ENCODE peak calls at places on chromosome 14, in nine cellular contexts. P is BE2C, A is breast epithelium, T is WTC11, V is transverse colon, D is left ventricle myocardium inferior, M is cardiac muscle cell, Y is epithelial cell of esophagus, I is Caco-2. K is an unnamed sample.

GRCh38 chr14:70916300-70916699 is 9.0 kb downstream of the PCNX1 start:
- DNase-seq in Y (no peak), A (no peak), P (no peak), D (no peak), T (no peak), M (no peak), I (no peak), V (no peak), K (no peak)

GRCh38 chr14:35858521-35859209 is 32.5 kb downstream of the BRMS1L start:
- DNase-seq in V (no peak), Y (peak), A (no peak), M (no peak), P (no peak), T (no peak), D (no peak), I (no peak), K (no peak)

GRCh38 chr14:70955543-70956480 is 48.6 kb downstream of the PCNX1 start:
- DNase-seq in P (peak), V (no peak), I (no peak), A (no peak), T (no peak), M (peak), Y (peak), D (no peak), K (no peak)

GRCh38 chr14:55125403-55125802 is 3.6 kb upstream of the LGALS3 start:
- DNase-seq in M (no peak), P (no peak), D (no peak), V (peak), T (no peak), Y (no peak), A (no peak), I (no peak), K (no peak)

GRCh38 chr14:74500417-74501134 is 7.0 kb downstream of the ISCA2 start:
- DNase-seq in I (no peak), V (no peak), P (no peak), M (no peak), A (no peak), D (no peak), Y (no peak), T (peak), K (no peak)

GRCh38 chr14:22185191-22185590 is 403.8 kb downstream of the DAD1 start:
- DNase-seq in P (no peak), D (no peak), I (no peak), M (no peak), T (no peak), V (no peak), A (no peak), Y (peak), K (no peak)

GRCh38 chr14:53620325-53620716 is 336.3 kb downstream of the BMP4 start:
- DNase-seq in P (no peak), M (no peak), I (no peak), A (no peak), V (no peak), D (no peak), T (no peak), Y (no peak), K (no peak)

GRCh38 chr14:101102875-101103274 is 199.4 kb upstream of the RTL1 start:
- DNase-seq in M (no peak), P (no peak), T (no peak), I (peak), Y (no peak), D (no peak), V (no peak), A (peak), K (peak)

GRCh38 chr14:74392616-74393570 is 33.1 kb downstream of the SYNDIG1L start:
- DNase-seq in M (no peak), V (no peak), D (no peak), I (no peak), Y (no peak), P (no peak), A (no peak), T (no peak), K (no peak)

GRCh38 chr14:24665440-24665991 is 31.5 kb upstream of the GZMB start:
- DNase-seq in D (no peak), P (no peak), I (no peak), Y (peak), V (no peak), A (no peak), T (no peak), M (no peak), K (no peak)

GRCh38 chr14:96098309-96098998 is 59.3 kb downstream of the C14orf132 start:
- DNase-seq in Y (peak), V (no peak), D (no peak), I (peak), P (peak), T (peak), A (no peak), M (peak), K (no peak)

GRCh38 chr14:51079489-51079888 is 15.4 kb downstream of the TRIM9 start:
- DNase-seq in P (peak), Y (peak), V (peak), M (no peak), T (no peak), D (no peak), A (peak), I (no peak), K (no peak)

GRCh38 chr14:73997944-73998451 is 21.1 kb downstream of the ENTPD5 start:
- DNase-seq in A (no peak), M (no peak), I (no peak), T (no peak), V (peak), D (no peak), Y (no peak), P (no peak), K (no peak)

GRCh38 chr14:69132513-69133181 is 20.3 kb downstream of the DCAF5 start:
- DNase-seq in A (no peak), P (no peak), V (no peak), T (no peak), M (no peak), Y (no peak), D (no peak), I (no peak), K (no peak)

GRCh38 chr14:37246427-37246829 is 48.7 kb downstream of the MIPOL1 start:
- DNase-seq in A (no peak), V (no peak), M (peak), P (no peak), Y (peak), T (no peak), I (no peak), D (no peak), K (no peak)

GRCh38 chr14:106872619-106873446 is 1346.5 kb downstream of the TMEM121 start:
- DNase-seq in A (peak), P (peak), T (no peak), Y (no peak), V (peak), D (peak), M (no peak), I (peak), K (no peak)

GRCh38 chr14:85250369-85250768 is 279.6 kb upstream of the FLRT2 start:
- DNase-seq in D (no peak), M (peak), I (peak), Y (no peak), T (peak), V (no peak), P (no peak), A (no peak), K (no peak)

GRCh38 chr14:75715926-75716780 is 55.1 kb downstream of the TTLL5 start:
- DNase-seq in M (no peak), P (no peak), T (no peak), A (no peak), I (no peak), Y (peak), V (no peak), D (no peak), K (no peak)

GRCh38 chr14:72801841-72802587 is 91.9 kb downstream of the DPF3 start:
- DNase-seq in I (no peak), M (peak), A (no peak), V (no peak), P (no peak), T (no peak), D (no peak), Y (peak), K (no peak)

GRCh38 chr14:103930051-103930604 is 1.9 kb downstream of the TDRD9 start:
- DNase-seq in Y (no peak), P (no peak), D (no peak), M (no peak), I (no peak), T (no peak), A (no peak), V (no peak), K (no peak)

GRCh38 chr14:96245710-96246534 is 10.1 kb upstream of the BDKRB1 start:
- DNase-seq in A (no peak), P (no peak), Y (peak), T (no peak), D (no peak), M (no peak), V (no peak), I (no peak), K (no peak)

GRCh38 chr14:54509546-54510501 is at the start of gene CGRRF1:
- DNase-seq in T (peak), Y (peak), P (peak), V (peak), A (peak), D (peak), I (peak), M (peak), K (peak)

GRCh38 chr14:102462391-102462790 is 47.2 kb downstream of the ANKRD9 start:
- DNase-seq in A (no peak), T (no peak), D (no peak), M (no peak), Y (no peak), P (no peak), I (no peak), V (no peak), K (no peak)

GRCh38 chr14:42224053-42224888 is 617.6 kb downstream of the LRFN5 start:
- DNase-seq in P (peak), V (peak), T (peak), A (no peak), D (peak), Y (peak), M (peak), I (peak), K (no peak)

GRCh38 chr14:74647834-74648361 is 35.9 kb upstream of the LTBP2 start:
- DNase-seq in I (no peak), M (no peak), P (peak), A (peak), V (no peak), D (no peak), T (no peak), Y (peak), K (no peak)

GRCh38 chr14:65281991-65282908 is 130.3 kb upstream of the FUT8 start:
- DNase-seq in Y (no peak), T (peak), V (no peak), I (no peak), A (no peak), M (no peak), D (no peak), P (no peak), K (no peak)

GRCh38 chr14:75531660-75532317 is 9.5 kb downstream of the BATF start:
- DNase-seq in T (no peak), A (no peak), Y (peak), I (no peak), P (no peak), V (no peak), D (no peak), M (no peak), K (no peak)

GRCh38 chr14:103724116-103724515 is 8.5 kb downstream of the ZFYVE21 start:
- DNase-seq in T (no peak), I (no peak), D (peak), Y (no peak), V (peak), M (peak), A (no peak), P (peak), K (no peak)

GRCh38 chr14:52315355-52315718 is 1.2 kb downstream of the PTGER2 start:
- DNase-seq in Y (no peak), A (no peak), M (no peak), P (no peak), T (no peak), D (no peak), V (no peak), I (no peak), K (no peak)

GRCh38 chr14:22412936-22413411 is 176.1 kb downstream of the DAD1 start:
- DNase-seq in T (no peak), P (no peak), A (no peak), Y (no peak), D (no peak), I (no peak), V (no peak), M (no peak), K (no peak)

GRCh38 chr14:30994681-30995620 is 30.5 kb upstream of the AP4S1 start:
- DNase-seq in T (no peak), I (no peak), Y (peak), A (no peak), D (no peak), V (no peak), P (no peak), M (no peak), K (no peak)

GRCh38 chr14:68783408-68784297 is 9.2 kb downstream of the ZFP36L1 start:
- DNase-seq in V (peak), T (no peak), M (no peak), Y (no peak), I (peak), A (peak), P (no peak), D (no peak), K (peak)

GRCh38 chr14:44657688-44658388 is 150.8 kb upstream of the FSCB start:
- DNase-seq in P (no peak), A (no peak), Y (peak), D (no peak), I (no peak), M (peak), V (no peak), T (no peak), K (no peak)

GRCh38 chr14:100523536-100524025 is 63.6 kb downstream of the BEGAIN start:
- DNase-seq in A (no peak), Y (no peak), P (no peak), V (no peak), M (no peak), D (peak), T (peak), I (no peak), K (no peak)

DNA sequence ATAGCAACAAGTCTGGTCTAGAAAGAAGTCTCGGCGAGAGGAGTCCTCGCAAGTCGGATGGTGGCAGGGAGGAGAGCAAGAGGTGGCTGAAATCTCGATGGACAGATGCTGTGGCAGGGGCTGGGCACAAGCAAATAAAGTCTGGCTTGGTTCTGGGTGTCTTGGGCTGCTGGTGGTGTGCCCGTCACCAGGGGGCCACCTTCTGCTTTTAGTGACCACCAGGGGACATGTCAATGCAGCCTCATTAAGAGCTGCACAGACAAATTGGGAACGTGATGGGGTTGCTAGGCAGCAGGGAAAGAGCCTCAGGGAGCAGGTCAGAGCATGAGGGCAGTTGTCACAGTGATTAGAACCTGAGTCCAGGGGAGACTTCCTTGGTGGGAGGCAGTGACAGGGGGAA is 43.9 kb downstream of the LRRC74A start:
- DNase-seq in A (no peak), T (peak), Y (no peak), P (peak), V (no peak), I (peak), D (no peak), M (peak), K (no peak)
- TF ChIP-seq CTCF in A (no peak), T (no peak), Y (no peak), P (peak), V (no peak), I (peak), D (no peak), M (no peak), K (peak)

DNA sequence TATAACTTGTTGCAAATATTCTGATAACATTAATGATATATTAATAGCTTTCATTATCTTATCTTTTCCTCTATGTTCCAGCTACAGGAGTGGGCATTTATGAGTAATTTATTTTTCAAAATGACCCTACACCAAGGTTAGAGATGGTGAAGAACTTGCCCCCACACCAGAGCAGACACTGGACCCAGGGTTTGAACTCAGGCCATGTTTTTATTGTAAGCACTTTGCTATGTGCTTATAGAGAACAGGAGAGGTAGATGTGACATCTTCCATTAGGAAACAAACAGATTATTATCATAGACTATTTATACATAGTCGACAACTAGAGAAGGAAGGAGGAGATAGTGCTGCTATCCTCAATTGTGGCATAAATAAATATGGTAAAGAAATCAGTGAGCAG is 265.2 kb downstream of the EGLN3 start:
- DNase-seq in I (no peak), A (no peak), T (no peak), M (no peak), P (no peak), D (no peak), V (no peak), Y (no peak), K (no peak)
- TF ChIP-seq CTCF in I (no peak), A (no peak), T (no peak), M (no peak), P (no peak), D (no peak), V (no peak), Y (no peak), K (no peak)

GRCh38 chr14:26206640-26207039 is 391.2 kb downstream of the NOVA1 start:
- DNase-seq in V (no peak), P (no peak), T (no peak), Y (no peak), D (no peak), I (no peak), M (no peak), A (no peak), K (no peak)
- TF ChIP-seq CTCF in V (no peak), P (no peak), T (no peak), Y (no peak), D (no peak), I (no peak), M (no peak), A (no peak), K (peak)

DNA sequence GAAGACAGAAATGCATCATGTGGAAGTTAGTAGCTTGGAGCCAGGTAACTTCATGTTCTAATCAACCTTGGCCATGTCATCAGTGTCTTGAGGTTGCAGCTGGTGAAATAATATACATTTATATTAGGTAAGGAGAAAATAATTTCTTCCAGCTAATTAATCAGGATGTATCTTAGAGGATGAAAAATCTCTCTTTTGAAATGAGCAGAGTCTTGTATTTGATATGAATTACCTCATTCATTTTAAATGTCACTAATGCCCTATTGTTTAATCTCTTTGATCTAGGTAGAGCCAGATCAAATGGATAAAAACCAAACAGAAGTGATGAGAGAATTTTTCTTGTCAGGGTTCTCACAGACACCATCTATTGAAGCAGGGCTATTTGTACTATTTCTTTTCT is at the start of gene OR4Q2:
- DNase-seq in V (no peak), Y (no peak), D (no peak), P (no peak), I (no peak), A (no peak), T (no peak), M (no peak), K (no peak)
- TF ChIP-seq CTCF in V (no peak), Y (no peak), D (no peak), P (no peak), I (no peak), A (no peak), T (no peak), M (no peak), K (no peak)

DNA sequence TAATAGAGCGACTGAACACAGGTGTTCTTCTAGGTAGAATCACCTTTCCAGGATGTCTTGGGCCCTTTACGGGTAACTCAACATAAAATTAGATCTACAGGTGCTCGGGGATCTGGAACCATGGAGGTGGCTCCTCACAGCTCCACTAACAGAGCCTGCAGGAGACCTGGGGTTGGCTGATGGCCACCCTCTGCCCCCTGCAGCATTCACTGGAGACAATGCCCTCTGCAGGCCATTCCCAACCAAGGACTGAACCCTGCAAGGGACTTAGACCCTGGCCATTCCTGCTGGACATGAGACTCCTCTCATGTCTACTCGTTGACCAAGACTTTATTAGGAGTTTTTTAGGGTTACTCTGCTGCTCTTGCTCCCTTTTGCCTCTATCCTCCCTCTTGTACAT is 58.5 kb upstream of the PPP4R3A start:
- DNase-seq in D (no peak), V (no peak), Y (no peak), I (no peak), T (no peak), M (no peak), P (no peak), A (no peak), K (no peak)
- TF ChIP-seq CTCF in D (no peak), V (no peak), Y (no peak), I (no peak), T (no peak), M (no peak), P (no peak), A (no peak), K (no peak)

DNA sequence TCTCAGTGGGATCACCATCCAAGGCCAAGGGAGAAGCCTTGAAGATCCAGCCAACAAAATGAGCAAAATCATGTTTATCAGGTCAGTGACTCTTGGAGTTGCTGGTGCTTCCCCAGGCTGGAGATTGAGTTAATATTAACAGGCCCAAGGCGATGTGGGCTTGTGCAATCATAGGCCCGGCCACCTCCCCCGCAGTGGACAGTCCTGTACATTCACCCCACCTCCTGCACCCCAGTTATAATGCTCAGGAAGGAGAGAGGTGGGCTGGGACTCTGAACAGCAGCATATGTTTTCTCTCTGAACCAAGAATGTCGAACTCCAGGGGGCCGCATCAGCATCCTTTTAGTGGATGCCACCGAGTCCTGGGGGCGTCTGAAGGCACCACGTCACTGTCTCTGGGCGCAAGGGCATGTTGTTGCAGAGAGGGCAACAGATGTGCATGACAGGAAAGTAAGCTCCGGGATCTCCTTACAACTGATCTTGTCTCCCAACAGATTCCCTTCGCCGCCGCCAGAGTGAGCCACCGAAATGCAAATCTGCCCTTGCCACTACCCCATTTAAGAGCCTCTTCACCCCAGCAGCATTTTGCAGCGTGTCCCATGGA is 32.2 kb upstream of the SERPINA6 start:
- DNase-seq in D (peak), M (peak), A (peak), Y (peak), P (no peak), I (no peak), V (peak), T (peak), K (no peak)
- TF ChIP-seq CTCF in D (peak), M (peak), A (peak), Y (peak), P (no peak), I (peak), V (peak), T (no peak), K (peak)

GRCh38 chr14:67675219-67675582 is 769 bp upstream of the VTI1B start:
- DNase-seq in Y (no peak), D (no peak), I (no peak), A (no peak), P (no peak), M (no peak), T (no peak), V (no peak), K (no peak)
- TF ChIP-seq CTCF in Y (no peak), D (no peak), I (no peak), A (no peak), P (no peak), M (no peak), T (no peak), V (no peak), K (no peak)

GRCh38 chr14:60240139-60240856 is 8.7 kb upstream of the PPM1A start:
- DNase-seq in M (no peak), A (no peak), P (no peak), Y (no peak), I (no peak), V (no peak), D (no peak), T (no peak), K (no peak)
- TF ChIP-seq CTCF in M (no peak), A (no peak), P (no peak), Y (no peak), I (no peak), V (no peak), D (no peak), T (no peak), K (no peak)

K was measured in type B pancreatic cell.